ENCODE peak calls at places on chromosome 18, in seven cellular contexts. A is GM20000, G is dorsolateral prefrontal cortex, C is type B pancreatic cell, B is substantia nigra, W is MV-4-11, U is tibial artery. M is an unnamed sample.

GRCh38 chr18:28204154-28204553 is 27.2 kb upstream of the CDH2 start:
- DNase-seq in A (no peak), G (no peak), W (no peak), C (no peak), U (no peak), B (no peak), M (no peak)

GRCh38 chr18:79868168-79868784 is 70.5 kb downstream of the KCNG2 start:
- DNase-seq in U (peak), C (peak), G (peak), B (no peak), W (no peak), A (no peak), M (no peak)

GRCh38 chr18:52345428-52345827 is 5.4 kb downstream of the DCC start:
- DNase-seq in G (no peak), U (no peak), B (no peak), W (no peak), C (no peak), A (no peak), M (no peak)

GRCh38 chr18:69935319-69936190 is 12.1 kb downstream of the CD226 start:
- DNase-seq in C (no peak), U (no peak), A (peak), W (peak), G (no peak), B (no peak), M (no peak)

GRCh38 chr18:54950221-54950620 is 9.0 kb downstream of the CCDC68 start:
- DNase-seq in C (no peak), A (no peak), B (no peak), W (no peak), U (no peak), G (no peak), M (no peak)

GRCh38 chr18:23479829-23480505 is 23.3 kb upstream of the RMC1 start:
- DNase-seq in B (no peak), W (peak), G (no peak), A (no peak), U (no peak), C (no peak), M (peak)

GRCh38 chr18:12638634-12639124 is 19.2 kb downstream of the SPIRE1 start:
- DNase-seq in U (no peak), C (no peak), A (no peak), B (no peak), G (no peak), W (no peak), M (no peak)

GRCh38 chr18:11071300-11071699 is 78.1 kb downstream of the PIEZO2 start:
- DNase-seq in C (no peak), U (no peak), A (no peak), G (no peak), W (no peak), B (no peak), M (no peak)

GRCh38 chr18:41809652-41810051 is 145.4 kb upstream of the PIK3C3 start:
- DNase-seq in B (no peak), U (no peak), A (no peak), G (no peak), C (no peak), W (no peak), M (no peak)

GRCh38 chr18:9968081-9968848 is 54.4 kb downstream of the VAPA start:
- DNase-seq in A (no peak), C (no peak), U (no peak), G (no peak), W (no peak), B (no peak), M (no peak)

GRCh38 chr18:9950289-9951016 is 36.6 kb downstream of the VAPA start:
- DNase-seq in W (peak), C (no peak), B (no peak), U (no peak), A (no peak), G (no peak), M (no peak)

GRCh38 chr18:54444309-54444914 is 86.7 kb downstream of the C18orf54 start:
- DNase-seq in B (peak), C (no peak), G (peak), W (peak), U (no peak), A (peak), M (peak)

GRCh38 chr18:10169064-10169562 is 255.3 kb downstream of the VAPA start:
- DNase-seq in W (no peak), U (no peak), C (no peak), B (no peak), G (no peak), A (no peak), M (no peak)

GRCh38 chr18:74128114-74128513 is 19.5 kb downstream of the FBXO15 start:
- DNase-seq in U (no peak), C (no peak), W (no peak), G (no peak), A (no peak), B (peak), M (no peak)

GRCh38 chr18:54193786-54194185 is 30.7 kb downstream of the MBD2 start:
- DNase-seq in G (no peak), C (no peak), U (no peak), A (no peak), B (no peak), W (no peak), M (no peak)

GRCh38 chr18:3212636-3213035 is 7.1 kb downstream of the MYOM1 start:
- DNase-seq in U (no peak), A (no peak), B (no peak), C (no peak), G (no peak), W (no peak), M (no peak)

GRCh38 chr18:23226930-23227728 is 91.8 kb downstream of the CABLES1 start:
- DNase-seq in C (no peak), W (no peak), U (peak), A (no peak), G (no peak), B (no peak), M (no peak)

GRCh38 chr18:78619854-78620253 is 359.8 kb upstream of the SALL3 start:
- DNase-seq in W (no peak), G (no peak), C (no peak), U (no peak), A (no peak), B (no peak), M (no peak)